ENCODE peak calls at places on chromosome 13, in ten cellular contexts. N, K, L, M, Z, A, S, G, P and T are unnamed samples.

GRCh38 chr13:38582133-38582532 is 104.7 kb upstream of the FREM2 start:
- DNase-seq in M (peak), G (no peak), P (peak), Z (peak), S (peak), K (no peak), N (no peak), A (peak), L (peak), T (peak)

GRCh38 chr13:23947893-23948292 is 50.6 kb upstream of the C1QTNF9B start:
- DNase-seq in L (no peak), M (no peak), A (no peak), K (no peak), N (no peak), Z (no peak), P (peak), S (no peak), G (no peak), T (no peak)

GRCh38 chr13:42218576-42218975 is 53.4 kb upstream of the AKAP11 start:
- DNase-seq in P (no peak), S (no peak), M (no peak), G (no peak), N (no peak), Z (no peak), L (peak), A (no peak), K (no peak), T (no peak)

GRCh38 chr13:94800423-94800822 is 88.1 kb upstream of the SOX21 start:
- DNase-seq in P (no peak), M (no peak), Z (no peak), A (no peak), K (no peak), G (no peak), N (no peak), S (no peak), L (peak), T (no peak)

GRCh38 chr13:111389621-111390521 is 69.4 kb downstream of the TEX29 start:
- DNase-seq in P (no peak), A (no peak), K (no peak), S (no peak), L (no peak), N (no peak), G (no peak), Z (no peak), M (no peak), T (no peak)

GRCh38 chr13:48576448-48576993 is 43.6 kb upstream of the RCBTB2 start:
- DNase-seq in P (no peak), M (no peak), A (no peak), G (no peak), Z (no peak), S (no peak), N (no peak), L (no peak), K (no peak), T (no peak)

GRCh38 chr13:107867701-107868661 is 347.4 kb downstream of the LIG4 start:
- DNase-seq in K (no peak), N (peak), S (peak), P (peak), L (peak), M (no peak), G (no peak), A (peak), Z (peak), T (no peak)

GRCh38 chr13:42706286-42706685 is 75.1 kb upstream of the FAM216B start:
- DNase-seq in Z (no peak), N (no peak), M (no peak), G (no peak), L (no peak), P (no peak), S (no peak), K (no peak), A (no peak), T (no peak)

GRCh38 chr13:73936001-73936400 is 198.2 kb downstream of the KLF12 start:
- DNase-seq in L (no peak), M (no peak), S (no peak), N (no peak), K (no peak), Z (peak), A (no peak), P (no peak), G (no peak), T (no peak)

GRCh38 chr13:37627428-37627827 is 28.9 kb upstream of the POSTN start:
- DNase-seq in K (no peak), P (no peak), S (no peak), N (no peak), Z (no peak), M (no peak), L (no peak), A (no peak), G (no peak), T (no peak)

GRCh38 chr13:80718970-80719369 is 378.0 kb upstream of the SPRY2 start:
- DNase-seq in P (no peak), S (no peak), N (no peak), M (no peak), G (no peak), A (no peak), L (no peak), Z (no peak), K (no peak), T (no peak)

GRCh38 chr13:101988140-101988539 is 413.7 kb downstream of the FGF14 start:
- DNase-seq in G (no peak), L (no peak), Z (no peak), S (no peak), M (no peak), N (no peak), A (no peak), K (no peak), P (no peak), T (no peak)

GRCh38 chr13:111941845-111942447 is 125.0 kb upstream of the SOX1 start:
- DNase-seq in M (no peak), N (no peak), S (no peak), A (no peak), P (no peak), G (no peak), K (no peak), L (no peak), Z (no peak), T (no peak)

GRCh38 chr13:46609726-46610125 is 56.8 kb downstream of the LRCH1 start:
- DNase-seq in S (no peak), G (no peak), L (no peak), P (no peak), A (no peak), N (no peak), Z (no peak), K (no peak), M (no peak), T (peak)

GRCh38 chr13:19633340-19634128 is at the start of gene MPHOSPH8:
- DNase-seq in P (peak), Z (peak), N (peak), A (peak), G (peak), S (peak), K (peak), M (peak), L (peak), T (peak)

GRCh38 chr13:19632915-19633339 is 532 bp upstream of the MPHOSPH8 start:
- DNase-seq in M (no peak), P (no peak), Z (no peak), N (no peak), L (no peak), S (no peak), A (no peak), G (no peak), K (no peak), T (no peak)

DNA sequence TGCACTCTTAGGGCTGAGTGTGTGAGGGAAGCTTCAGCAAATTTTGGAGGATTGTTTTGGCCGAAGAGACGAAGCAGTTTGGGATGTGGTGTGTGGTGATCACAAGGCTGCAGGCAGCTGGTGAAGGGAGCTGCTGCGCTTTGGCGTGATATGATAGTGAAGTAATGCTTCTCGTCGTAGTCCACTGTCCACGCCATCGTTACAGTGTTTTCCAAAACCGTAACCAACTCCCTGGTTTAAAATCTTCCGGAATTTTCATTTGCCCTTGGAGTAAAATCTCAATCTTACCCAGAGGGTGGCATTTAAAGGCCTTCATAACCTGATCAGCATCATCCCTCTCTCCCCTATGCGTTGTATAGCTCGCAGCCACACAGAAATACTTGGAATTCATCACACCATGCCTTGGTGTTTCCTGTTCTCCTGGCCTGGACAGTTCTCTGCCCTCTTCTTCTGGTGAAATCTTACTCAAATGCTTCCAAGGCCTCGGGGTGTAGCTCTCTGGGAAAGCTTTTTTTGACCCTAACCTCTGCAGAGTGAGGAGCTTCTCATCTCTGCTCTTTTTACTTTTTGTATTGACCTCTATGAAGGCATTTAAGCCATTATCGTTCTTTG is 776 bp downstream of the MPHOSPH8 start:
- DNase-seq in N (no peak), M (peak), L (peak), S (no peak), Z (peak), P (peak), A (peak), K (no peak), G (no peak), T (peak)
- H3K4me3 ChIP-seq in N (peak), M (peak), L (peak), S (peak), Z (peak), P (peak), A (peak), K (peak), G (peak), T (peak)

GRCh38 chr13:20696073-20696472 is 7.4 kb upstream of the IL17D start:
- DNase-seq in S (no peak), N (no peak), Z (no peak), K (no peak), G (no peak), M (no peak), P (no peak), A (no peak), L (no peak), T (no peak)

GRCh38 chr13:20686863-20687579 is 16.5 kb upstream of the IL17D start:
- DNase-seq in Z (no peak), K (no peak), S (no peak), L (no peak), A (no peak), G (no peak), M (no peak), N (no peak), P (no peak), T (no peak)

GRCh38 chr13:20689291-20689690 is 14.2 kb upstream of the IL17D start:
- DNase-seq in G (no peak), A (no peak), M (no peak), Z (no peak), S (no peak), L (no peak), P (no peak), N (no peak), K (no peak), T (no peak)

GRCh38 chr13:20686167-20686566 is 17.3 kb upstream of the IL17D start:
- DNase-seq in M (no peak), L (no peak), Z (no peak), S (no peak), A (no peak), P (no peak), G (no peak), K (no peak), N (no peak), T (no peak)

DNA sequence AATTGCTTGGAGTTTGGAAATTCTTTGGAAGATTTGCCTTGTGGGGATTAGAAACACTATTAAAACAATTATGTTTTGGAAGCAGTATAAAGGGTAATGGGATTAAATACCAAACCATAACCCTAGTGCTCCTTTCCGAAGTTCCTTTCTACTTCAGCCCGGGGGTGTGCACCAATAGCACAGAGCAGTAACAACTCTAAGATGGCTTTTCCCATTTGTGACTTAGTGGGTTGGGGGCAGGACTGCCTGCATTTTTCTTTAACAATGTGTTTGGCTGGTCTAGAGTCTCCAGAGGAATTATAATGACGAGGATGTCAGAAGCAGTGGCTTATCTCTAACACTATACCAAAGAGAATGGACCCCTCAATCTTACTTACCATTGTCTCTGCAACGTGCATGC is 11.9 kb upstream of the IL17D start:
- DNase-seq in N (no peak), A (no peak), G (no peak), K (no peak), S (no peak), L (no peak), M (no peak), P (no peak), Z (no peak), T (no peak)
- H3K9ac ChIP-seq in N (no peak), A (no peak), G (no peak), K (no peak), S (no peak), L (no peak), M (no peak), P (no peak), Z (no peak), T (no peak)

DNA sequence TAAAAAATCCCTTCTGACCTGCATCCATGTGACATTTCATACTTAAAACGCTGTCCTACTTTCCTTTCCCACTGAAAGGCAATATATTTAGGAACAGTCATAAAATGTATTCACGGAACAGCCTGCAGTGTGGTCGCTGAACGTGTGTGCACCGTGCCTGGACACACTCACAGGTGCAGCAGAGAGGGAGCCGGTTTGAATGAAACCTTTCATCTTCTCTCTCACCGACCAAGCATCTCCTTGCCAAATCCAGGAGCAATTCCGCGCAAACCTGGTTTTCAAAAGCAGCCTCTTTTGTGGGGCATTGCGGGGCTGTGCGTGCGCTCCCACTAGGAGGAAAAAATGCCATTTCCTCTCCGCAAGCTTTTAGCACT is 1.0 kb downstream of the DCLK1 start:
- DNase-seq in P (no peak), M (no peak), L (no peak), S (no peak), G (no peak), K (no peak), N (no peak), Z (no peak), A (no peak), T (no peak)
- H3K4me3 ChIP-seq in P (peak), M (no peak), L (no peak), S (no peak), G (no peak), K (no peak), N (peak), Z (no peak), A (peak), T (no peak)

GRCh38 chr13:98742961-98743360 is 9.5 kb downstream of the SLC15A1 start:
- DNase-seq in Z (no peak), N (no peak), M (no peak), S (no peak), P (no peak), K (no peak), A (no peak), L (no peak), G (no peak), T (no peak)

GRCh38 chr13:98741741-98742435 is 10.6 kb downstream of the SLC15A1 start:
- DNase-seq in A (no peak), N (no peak), G (no peak), L (no peak), S (no peak), Z (no peak), K (no peak), M (no peak), P (no peak), T (no peak)

GRCh38 chr13:98738213-98738612 is 14.3 kb downstream of the SLC15A1 start:
- DNase-seq in A (no peak), P (no peak), Z (no peak), N (no peak), L (no peak), K (no peak), S (no peak), M (no peak), G (no peak), T (no peak)

GRCh38 chr13:98740131-98740530 is 12.3 kb downstream of the SLC15A1 start:
- DNase-seq in Z (no peak), K (no peak), M (no peak), G (no peak), A (no peak), S (no peak), L (no peak), P (no peak), N (no peak), T (no peak)

GRCh38 chr13:98739023-98739422 is 13.4 kb downstream of the SLC15A1 start:
- DNase-seq in S (no peak), A (no peak), G (no peak), K (no peak), Z (no peak), N (no peak), L (no peak), P (no peak), M (no peak), T (no peak)
- H3K9ac ChIP-seq in S (no peak), A (no peak), G (no peak), K (no peak), Z (no peak), N (no peak), L (no peak), P (no peak), M (no peak), T (no peak)

DNA sequence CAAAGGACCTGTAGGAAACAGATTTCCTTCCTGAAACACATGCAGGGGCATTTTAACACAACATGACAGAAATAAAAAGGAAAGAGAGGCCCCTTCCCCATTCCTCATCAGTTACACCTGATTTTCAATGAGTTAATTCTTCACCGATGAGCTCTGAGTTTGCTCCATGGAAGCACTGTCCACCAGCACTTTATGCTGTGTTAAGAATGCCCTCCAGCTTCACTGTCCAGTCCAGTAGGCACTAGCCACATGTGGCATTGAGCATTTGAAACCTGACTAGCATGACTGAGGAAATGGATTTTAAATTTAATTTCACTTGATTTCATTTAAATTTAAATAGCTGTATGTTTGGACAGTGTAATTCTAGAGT is 217.2 kb upstream of the SLC10A2 start:
- DNase-seq in L (no peak), Z (no peak), G (no peak), N (no peak), M (no peak), K (no peak), S (no peak), P (peak), A (no peak), T (no peak)
- H3K4me3 ChIP-seq in L (no peak), Z (no peak), G (no peak), N (no peak), M (no peak), K (no peak), S (no peak), P (no peak), A (no peak), T (no peak)